ENCODE peak calls at places on chromosomes 3 and 15, in seven cellular contexts. R is colonic mucosa; Z is OCI-LY7; C is ovary; O is naive thymus-derived CD4-positive, alpha-beta T cell; X is CD8-positive, alpha-beta T cell; J is pancreas. L is an unnamed sample. For H3K4me1, the result is how much of the 10 kb centered on the place peaks cover.

GRCh38 chr3:50586763-50587070 is 17.4 kb downstream of the HEMK1 start:
- DNase-seq in R (no peak), Z (no peak), C (no peak), O (no peak), X (no peak), J (no peak), L (no peak)

GRCh38 chr3:130834476-130834875 is 59.4 kb upstream of the ATP2C1 start:
- DNase-seq in R (no peak), Z (no peak), C (no peak), O (no peak), X (no peak), J (no peak), L (no peak)

GRCh38 chr15:55993804-55994539 is 560 bp upstream of the NEDD4 start:
- DNase-seq in R (no peak), Z (no peak), C (no peak), O (no peak), X (no peak), J (no peak), L (no peak)

GRCh38 chr3:121985841-121986240 is 36.2 kb downstream of the ILDR1 start:
- DNase-seq in R (no peak), Z (no peak), C (no peak), O (no peak), X (no peak), J (no peak), L (no peak)

GRCh38 chr15:64235552-64235951 is 72.7 kb upstream of the PPIB start:
- DNase-seq in R (no peak), Z (no peak), C (no peak), O (no peak), X (no peak), J (no peak), L (no peak)

GRCh38 chr15:80911821-80912220 is 77.8 kb downstream of the MESD start:
- DNase-seq in R (peak), Z (no peak), C (no peak), O (no peak), X (no peak), J (no peak), L (no peak)

GRCh38 chr3:35932995-35933394 is 293.7 kb downstream of the ARPP21 start:
- DNase-seq in R (no peak), Z (no peak), C (no peak), O (no peak), X (no peak), J (no peak), L (no peak)

GRCh38 chr3:115855911-115856310 is 232.6 kb downstream of the GAP43 start:
- DNase-seq in R (no peak), Z (no peak), C (no peak), O (no peak), X (no peak), J (no peak), L (no peak)

GRCh38 chr15:91158415-91159394 is 58.6 kb downstream of the SV2B start:
- DNase-seq in R (no peak), Z (no peak), C (no peak), O (no peak), X (no peak), J (no peak), L (no peak)

GRCh38 chr3:127784865-127785710 is 37.2 kb downstream of the MGLL start:
- DNase-seq in R (peak), Z (no peak), C (no peak), O (no peak), X (no peak), J (no peak), L (no peak)

GRCh38 chr3:79297242-79297641 is 470.6 kb downstream of the ROBO1 start:
- DNase-seq in R (no peak), Z (no peak), C (no peak), O (no peak), X (no peak), J (no peak), L (no peak)

GRCh38 chr15:98428253-98428989 is 219.9 kb upstream of the IGF1R start:
- DNase-seq in R (peak), Z (no peak), C (peak), O (no peak), X (peak), J (peak), L (no peak)

GRCh38 chr15:78950906-78951840 is 6.3 kb upstream of the CTSH start:
- DNase-seq in R (no peak), Z (peak), C (no peak), O (no peak), X (no peak), J (no peak), L (no peak)

GRCh38 chr3:154779571-154779970 is 300.5 kb upstream of the MME start:
- DNase-seq in R (no peak), Z (no peak), C (no peak), O (no peak), X (no peak), J (no peak), L (no peak)
- H3K4me1 ChIP-seq in R (under half), Z (under half), C (under half), O (under half), X (under half), J (under half), L (under half)

DNA sequence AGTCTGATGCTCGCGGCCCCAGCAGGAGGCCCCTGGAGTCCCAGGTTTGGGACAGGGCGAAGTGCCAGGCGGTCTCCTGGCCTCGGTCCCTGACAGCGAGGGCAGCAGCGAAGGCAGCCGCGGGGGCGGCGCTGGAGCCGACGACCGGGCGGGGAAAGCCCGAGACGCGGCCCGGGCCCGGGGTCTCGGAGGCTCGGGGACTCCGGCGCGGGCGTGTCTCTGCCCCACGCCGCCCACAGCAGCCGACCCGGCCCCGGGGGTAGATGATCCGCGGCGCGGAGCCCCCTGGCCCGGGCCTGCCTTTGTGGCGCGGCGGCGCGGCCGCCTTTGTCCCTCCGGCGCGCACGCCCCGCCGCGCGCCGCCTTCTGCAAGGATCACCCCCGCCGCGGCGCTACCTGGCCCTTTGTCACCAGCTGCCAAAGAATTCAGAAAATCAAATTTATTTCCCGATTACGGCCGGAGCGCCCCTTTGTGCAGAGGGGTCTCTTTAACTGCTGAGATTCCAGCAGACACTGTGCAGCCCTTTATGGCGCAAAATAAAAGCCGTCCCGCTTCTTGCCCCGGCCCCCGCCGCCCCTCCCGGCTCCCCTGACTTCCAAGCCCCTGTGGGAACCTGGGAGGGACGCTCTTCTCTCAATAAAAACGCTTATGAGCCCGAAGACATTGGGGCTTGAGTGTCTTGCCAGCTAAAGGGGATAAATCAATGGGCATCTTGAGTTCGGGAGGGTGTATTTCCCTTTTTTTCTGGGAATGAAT is 68.3 kb downstream of the HES1 start:
- DNase-seq in R (no peak), Z (no peak), C (no peak), O (no peak), X (peak), J (no peak), L (no peak)
- H3K27ac ChIP-seq in R (no peak), Z (no peak), C (no peak), O (peak), X (no peak), J (peak), L (no peak)

GRCh38 chr3:101939391-101939790 is 90.1 kb downstream of the NFKBIZ start:
- DNase-seq in R (no peak), Z (no peak), C (no peak), O (no peak), X (no peak), J (no peak), L (no peak)
- H3K4me1 ChIP-seq in R (under half), Z (half or more), C (under half), O (half or more), X (half or more), J (under half), L (half or more)

GRCh38 chr3:194485471-194485875 is 1.3 kb downstream of the ATP13A3 start:
- DNase-seq in R (no peak), Z (no peak), C (no peak), O (no peak), X (no peak), J (no peak), L (no peak)
- H3K27ac ChIP-seq in R (peak), Z (no peak), C (peak), O (peak), X (peak), J (peak), L (peak)